ENCODE peak calls at places on chromosomes 2 and 18, in five cellular contexts. Q is DND-41; O is neuronal stem cell; H is CD4-positive, CD25-positive, alpha-beta regulatory T cell; A is upper lobe of right lung. B is an unnamed sample. For H3K36me3 and H3K27me3, the result is how much of the 10 kb centered on the place peaks cover.

GRCh38 chr2:72744049-72744448 is 81.8 kb downstream of the EXOC6B start:
- DNase-seq in Q (no peak), O (no peak), H (no peak), A (no peak), B (no peak)

GRCh38 chr2:165825041-165825440 is 31.0 kb upstream of the GALNT3 start:
- DNase-seq in Q (no peak), O (no peak), H (no peak), A (no peak), B (no peak)

GRCh38 chr2:24334245-24334633 is 26.1 kb downstream of the ITSN2 start:
- DNase-seq in Q (no peak), O (no peak), H (no peak), A (peak), B (no peak)

GRCh38 chr2:18560797-18561085 is 288 bp upstream of the RDH14 start:
- DNase-seq in Q (no peak), O (no peak), H (no peak), A (no peak), B (no peak)

GRCh38 chr2:62149708-62150107 is 46.2 kb upstream of the B3GNT2 start:
- DNase-seq in Q (no peak), O (no peak), H (no peak), A (no peak), B (no peak)

GRCh38 chr2:176461098-176461497 is 191.9 kb downstream of the MTX2 start:
- DNase-seq in Q (no peak), O (no peak), H (no peak), A (no peak), B (no peak)

GRCh38 chr2:23669413-23670244 is 257.3 kb downstream of the ATAD2B start:
- DNase-seq in Q (no peak), O (no peak), H (no peak), A (peak), B (no peak)

GRCh38 chr2:197163755-197164753 is 146.5 kb downstream of the ANKRD44 start:
- DNase-seq in Q (no peak), O (peak), H (no peak), A (no peak), B (peak)

GRCh38 chr2:878245-878930 is 72.3 kb upstream of the SNTG2 start:
- DNase-seq in Q (peak), O (no peak), H (no peak), A (no peak), B (peak)

GRCh38 chr2:50143822-50144575 is 887.9 kb downstream of the NRXN1 start:
- DNase-seq in Q (peak), O (peak), H (peak), A (no peak), B (peak)

GRCh38 chr2:201973316-201973715 is 60.3 kb upstream of the FZD7 start:
- DNase-seq in Q (no peak), O (no peak), H (no peak), A (no peak), B (no peak)

GRCh38 chr2:236715077-236715476 is 145.5 kb downstream of the ACKR3 start:
- DNase-seq in Q (no peak), O (peak), H (no peak), A (no peak), B (no peak)

GRCh38 chr2:101983486-101983885 is 8.3 kb upstream of the IL1R2 start:
- DNase-seq in Q (no peak), O (no peak), H (no peak), A (no peak), B (no peak)
- H3K4me3 ChIP-seq in Q (no peak), O (no peak), H (no peak), A (no peak), B (no peak)

DNA sequence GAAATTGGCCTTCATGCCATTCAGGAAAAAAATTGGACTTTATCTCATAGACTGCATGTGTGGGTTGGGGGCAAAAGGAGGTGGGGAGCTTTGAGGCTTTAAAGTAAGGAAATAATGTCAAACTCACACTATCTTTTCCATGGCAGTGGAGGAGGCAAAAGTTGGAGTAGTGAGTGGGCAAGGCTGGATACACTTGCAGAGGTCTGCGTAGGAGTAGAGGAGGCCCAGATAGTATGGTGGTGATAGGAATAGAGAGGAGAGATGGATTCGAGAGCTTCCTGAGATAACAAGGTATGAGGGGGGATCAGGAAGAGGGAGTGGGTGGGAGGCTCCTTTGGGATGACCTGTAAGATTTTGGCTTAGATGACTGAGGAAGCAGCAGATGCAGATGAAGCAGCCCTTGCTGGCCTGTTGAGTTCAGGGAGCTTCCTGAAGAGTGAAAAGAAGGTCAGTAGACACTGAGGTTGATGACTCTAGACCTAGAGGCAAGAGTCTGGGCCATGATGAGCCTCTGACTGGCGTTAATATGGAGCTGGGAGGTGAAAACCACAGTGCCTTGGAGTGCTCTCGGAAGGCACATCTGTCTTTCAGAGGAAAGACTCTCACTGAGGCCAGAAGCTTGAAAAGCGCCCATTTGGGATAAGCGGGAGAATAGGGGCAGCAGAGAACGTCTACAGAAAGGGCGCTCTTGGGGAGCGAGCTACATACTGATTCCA is 5.8 kb downstream of the UNC50 start:
- DNase-seq in Q (no peak), O (no peak), H (no peak), A (no peak), B (no peak)
- H3K36me3 ChIP-seq in Q (half or more), O (half or more), H (under half), A (half or more), B (under half)

GRCh38 chr18:59270689-59271257 is 2.5 kb downstream of the RAX start:
- DNase-seq in Q (no peak), O (no peak), H (no peak), A (no peak), B (peak)

GRCh38 chr18:59267511-59268126 is 5.6 kb downstream of the RAX start:
- DNase-seq in Q (no peak), O (no peak), H (no peak), A (no peak), B (peak)

GRCh38 chr18:59268127-59268721 is 5.0 kb downstream of the RAX start:
- DNase-seq in Q (no peak), O (no peak), H (no peak), A (no peak), B (peak)

GRCh38 chr18:59269563-59270214 is 3.6 kb downstream of the RAX start:
- DNase-seq in Q (no peak), O (no peak), H (no peak), A (no peak), B (no peak)

DNA sequence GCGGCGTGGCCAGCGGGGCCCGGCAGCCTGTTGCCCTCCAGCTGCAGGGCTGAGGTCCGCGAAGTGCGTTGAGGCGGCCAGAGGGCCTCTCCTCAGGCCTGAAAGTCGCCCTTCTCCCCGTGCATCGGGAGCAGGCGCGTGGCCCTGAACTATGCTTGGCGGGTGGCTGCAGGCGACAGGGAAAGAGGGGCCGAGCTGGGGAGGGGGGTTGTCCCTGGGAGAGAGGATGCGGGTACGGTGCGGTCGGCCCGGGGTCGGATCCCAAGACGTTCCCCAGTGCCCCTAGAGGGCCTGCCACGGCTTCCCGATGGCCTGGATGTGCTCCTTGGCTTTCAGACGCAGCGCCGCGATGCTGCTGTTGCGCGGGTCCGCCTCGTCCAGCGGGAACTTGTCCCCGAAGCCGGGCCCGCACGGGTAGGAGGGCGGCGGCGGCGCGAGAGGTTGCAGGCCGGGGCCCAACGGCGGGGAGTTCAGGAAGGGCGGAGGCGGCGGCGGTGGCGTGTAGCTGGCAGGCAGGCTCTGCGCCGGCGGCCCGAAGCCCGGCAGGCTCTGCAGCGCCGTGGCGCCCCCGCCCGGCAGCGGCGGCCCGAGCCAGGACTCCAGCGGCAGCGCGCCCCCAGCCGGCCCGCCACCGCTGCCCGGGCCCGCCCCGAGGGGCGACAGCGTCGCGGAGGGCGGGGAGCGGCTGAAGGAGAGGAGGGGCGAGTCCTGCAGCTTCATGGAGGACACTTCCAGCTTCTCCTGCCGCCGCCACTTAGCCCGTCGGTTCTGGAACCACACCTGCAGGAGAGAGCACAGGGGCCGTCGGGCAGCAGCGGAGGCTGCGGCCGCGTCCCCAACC is 4.3 kb downstream of the RAX start:
- DNase-seq in Q (no peak), O (no peak), H (no peak), A (peak), B (peak)
- H3K27me3 ChIP-seq in Q (under half), O (under half), H (under half), A (half or more), B (half or more)

GRCh38 chr2:55026202-55026601 is 24.0 kb downstream of the RTN4 start:
- DNase-seq in Q (no peak), O (no peak), H (no peak), A (no peak), B (no peak)
- H3K4me3 ChIP-seq in Q (no peak), O (no peak), H (no peak), A (no peak), B (no peak)

GRCh38 chr2:128502638-128503246 is 184.1 kb upstream of the HS6ST1 start:
- DNase-seq in Q (no peak), O (no peak), H (no peak), A (peak), B (peak)
- H3K36me3 ChIP-seq in Q (under half), O (under half), H (under half), A (under half), B (under half)

GRCh38 chr18:32450026-32450681 is 20.5 kb downstream of the GAREM1 start:
- DNase-seq in Q (no peak), O (no peak), H (no peak), A (no peak), B (no peak)

GRCh38 chr18:32450874-32451273 is 19.8 kb downstream of the GAREM1 start:
- DNase-seq in Q (no peak), O (no peak), H (no peak), A (no peak), B (no peak)

GRCh38 chr18:32445846-32446245 is 24.8 kb downstream of the GAREM1 start:
- DNase-seq in Q (no peak), O (no peak), H (no peak), A (no peak), B (no peak)

GRCh38 chr18:32443356-32443755 is 27.3 kb downstream of the GAREM1 start:
- DNase-seq in Q (no peak), O (no peak), H (no peak), A (no peak), B (no peak)

GRCh38 chr18:32446780-32447179 is 23.9 kb downstream of the GAREM1 start:
- DNase-seq in Q (no peak), O (no peak), H (no peak), A (no peak), B (no peak)
- H3K27me3 ChIP-seq in Q (under half), O (under half), H (under half), A (under half), B (under half)

GRCh38 chr2:184370954-184371353 is 227.4 kb upstream of the ZNF804A start:
- DNase-seq in Q (no peak), O (no peak), H (no peak), A (no peak), B (no peak)
- H3K4me3 ChIP-seq in Q (no peak), O (no peak), H (no peak), A (no peak), B (no peak)

DNA sequence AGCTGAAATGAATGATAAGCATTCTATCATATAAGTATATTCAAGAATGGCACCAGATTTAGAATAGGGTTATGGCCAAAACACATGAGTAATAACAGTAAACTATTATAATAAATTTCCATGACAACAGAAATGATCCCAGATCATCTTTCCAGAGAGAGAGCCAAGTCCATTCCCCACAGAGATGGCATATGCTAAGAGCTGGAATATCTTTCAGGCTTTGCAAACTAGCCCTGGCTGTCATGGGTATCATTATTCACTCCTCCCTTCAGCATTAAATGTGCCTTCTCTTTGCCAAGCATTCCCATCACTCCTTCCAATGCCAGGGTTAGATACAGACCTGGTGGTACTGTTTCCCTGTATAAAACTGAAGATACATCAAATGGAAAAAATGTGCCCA is 10.9 kb downstream of the FEZ2 start:
- DNase-seq in Q (no peak), O (no peak), H (no peak), A (no peak), B (no peak)
- H3K36me3 ChIP-seq in Q (under half), O (half or more), H (half or more), A (half or more), B (under half)

GRCh38 chr2:96204836-96205235 is 3.8 kb downstream of the STARD7 start:
- DNase-seq in Q (no peak), O (no peak), H (no peak), A (no peak), B (no peak)
- H3K27me3 ChIP-seq in Q (under half), O (under half), H (under half), A (under half), B (under half)

GRCh38 chr2:68438455-68439303 is 28.4 kb downstream of the FBXO48 start:
- DNase-seq in Q (no peak), O (no peak), H (no peak), A (no peak), B (no peak)
- H3K4me3 ChIP-seq in Q (no peak), O (no peak), H (no peak), A (no peak), B (no peak)